ENCODE peak calls at places on chromosome 21, in four cellular contexts. W is endothelial cell of umbilical vein, T is GM13977, D is AG10803. L is an unnamed sample.
A peak's percentile ranks its signal among the peaks of the same experiment; 100 is the strongest.

GRCh38 chr21:46183910-46184624 is at the start of gene SPATC1L:
- DNase-seq in W (peak; percentile 86), T (peak; percentile 83), D (peak; percentile 66), L (peak; percentile 83)

GRCh38 chr21:34553199-34553952 is 41.4 kb upstream of the KCNE1 start:
- DNase-seq in W (peak; percentile 96), T (no peak), D (peak; percentile 80), L (no peak)

GRCh38 chr21:38355992-38356781 is 99.4 kb downstream of the KCNJ15 start:
- DNase-seq in W (peak; percentile 70), T (peak; percentile 84), D (peak; percentile 66), L (peak; percentile 86)

GRCh38 chr21:45590726-45591618 is 48.7 kb upstream of the SLC19A1 start:
- DNase-seq in W (no peak), T (peak; percentile 76), D (no peak), L (peak; percentile 75)

GRCh38 chr21:29114765-29115164 is 15.7 kb upstream of the MAP3K7CL start:
- DNase-seq in W (no peak), T (no peak), D (peak; percentile 60), L (no peak)

GRCh38 chr21:44842721-44843445 is 25.0 kb upstream of the SUMO3 start:
- DNase-seq in W (no peak), T (no peak), D (no peak), L (no peak)

GRCh38 chr21:45620201-45620600 is 23.3 kb upstream of the PCBP3 start:
- DNase-seq in W (no peak), T (no peak), D (no peak), L (no peak)

GRCh38 chr21:34592120-34592561 is 22.8 kb downstream of the RCAN1 start:
- DNase-seq in W (no peak), T (no peak), D (no peak), L (no peak)

GRCh38 chr21:34807881-34808568 is 139.2 kb downstream of the CLIC6 start:
- DNase-seq in W (peak; percentile 78), T (no peak), D (peak; percentile 95), L (peak; percentile 41)

GRCh38 chr21:36691539-36692124 is 7.3 kb upstream of the SIM2 start:
- DNase-seq in W (no peak), T (no peak), D (no peak), L (no peak)

GRCh38 chr21:38343691-38344090 is 86.9 kb downstream of the KCNJ15 start:
- DNase-seq in W (peak; percentile 89), T (no peak), D (no peak), L (no peak)

GRCh38 chr21:17726047-17726446 is 93.1 kb downstream of the C21orf91 start:
- DNase-seq in W (no peak), T (no peak), D (peak; percentile 5), L (no peak)

GRCh38 chr21:34630536-34631143 is 15.7 kb upstream of the RCAN1 start:
- DNase-seq in W (peak; percentile 62), T (peak; percentile 56), D (peak; percentile 53), L (peak; percentile 69)

GRCh38 chr21:38379171-38379570 is 119.1 kb downstream of the ERG start:
- DNase-seq in W (peak; percentile 39), T (no peak), D (no peak), L (no peak)

GRCh38 chr21:25639922-25640670 is 1.0 kb downstream of the JAM2 start:
- DNase-seq in W (peak; percentile 21), T (peak; percentile 50), D (no peak), L (peak; percentile 58)

GRCh38 chr21:35716886-35717285 is 343.4 kb downstream of the SETD4 start:
- DNase-seq in W (no peak), T (no peak), D (no peak), L (no peak)

GRCh38 chr21:34846601-34847112 is 177.9 kb downstream of the CLIC6 start:
- DNase-seq in W (no peak), T (no peak), D (no peak), L (no peak)

GRCh38 chr21:45292399-45293213 is 4.9 kb upstream of the POFUT2 start:
- DNase-seq in W (peak; percentile 83), T (peak; percentile 88), D (peak; percentile 81), L (peak; percentile 90)

GRCh38 chr21:44752701-44753235 is 41.4 kb upstream of the TSPEAR start:
- DNase-seq in W (peak; percentile 27), T (no peak), D (no peak), L (no peak)

GRCh38 chr21:36320421-36321324 is 676 bp downstream of the MORC3 start:
- DNase-seq in W (peak; percentile 84), T (peak; percentile 80), D (peak; percentile 66), L (peak; percentile 78)

GRCh38 chr21:25179116-25179515 is 428.2 kb downstream of the MRPL39 start:
- DNase-seq in W (no peak), T (no peak), D (peak; percentile 83), L (no peak)

GRCh38 chr21:45478115-45478801 is 64.0 kb downstream of the SLC19A1 start:
- DNase-seq in W (peak; percentile 65), T (peak; percentile 89), D (peak; percentile 56), L (peak; percentile 89)

GRCh38 chr21:28856588-28857250 is 136.0 kb downstream of the LTN1 start:
- DNase-seq in W (no peak), T (no peak), D (peak; percentile 5), L (no peak)

GRCh38 chr21:16071082-16071481 is 341.3 kb downstream of the USP25 start:
- DNase-seq in W (no peak), T (no peak), D (peak; percentile 50), L (no peak)

DNA sequence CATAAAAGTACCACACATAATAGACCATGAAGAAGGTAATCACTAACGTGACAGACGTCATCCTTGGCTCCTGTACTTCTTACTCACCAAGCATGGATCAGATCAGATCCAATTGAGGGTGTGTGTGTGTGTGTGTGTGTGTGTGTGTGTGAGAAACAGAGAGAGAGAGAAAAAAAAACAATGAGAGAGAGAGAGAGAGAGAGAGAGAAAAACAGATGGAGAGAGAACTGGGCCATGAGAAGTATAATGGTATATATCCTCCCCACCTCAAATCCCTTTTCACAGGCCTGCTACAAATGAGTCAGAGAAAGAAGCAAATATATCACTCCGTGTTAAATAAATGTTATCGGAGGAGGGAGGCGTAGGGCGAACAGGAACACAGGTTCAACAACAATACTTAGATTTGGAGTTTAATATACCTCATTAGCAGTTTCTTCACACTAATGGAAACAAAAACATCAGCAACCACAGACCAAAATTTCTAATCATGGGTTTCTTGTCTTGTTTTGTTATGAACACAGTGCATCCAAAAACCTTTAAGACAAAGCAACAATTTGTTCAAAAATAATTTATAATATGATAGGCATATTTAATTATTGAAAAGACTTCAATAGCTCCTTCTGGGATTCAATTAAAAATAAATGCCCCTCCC is 45.3 kb downstream of the TIAM1 start:
- DNase-seq in W (no peak), T (no peak), D (no peak), L (no peak)
- TF ChIP-seq CTCF in W (no peak), T (no peak), D (no peak), L (no peak)

GRCh38 chr21:41043008-41043407 is 125.0 kb upstream of the BACE2 start:
- DNase-seq in W (no peak), T (no peak), D (no peak), L (no peak)

GRCh38 chr21:41048141-41048540 is 119.8 kb upstream of the BACE2 start:
- DNase-seq in W (no peak), T (no peak), D (no peak), L (no peak)

GRCh38 chr21:41048636-41049035 is 119.3 kb upstream of the BACE2 start:
- DNase-seq in W (no peak), T (no peak), D (no peak), L (no peak)

GRCh38 chr21:41045534-41046268 is 122.3 kb upstream of the BACE2 start:
- DNase-seq in W (no peak), T (no peak), D (no peak), L (no peak)
- TF ChIP-seq CTCF in W (no peak), T (no peak), D (no peak), L (no peak)

GRCh38 chr21:33377221-33377620 is 26.0 kb upstream of the IFNGR2 start:
- DNase-seq in W (no peak), T (no peak), D (no peak), L (no peak)

GRCh38 chr21:33372582-33372981 is 30.6 kb upstream of the IFNGR2 start:
- DNase-seq in W (no peak), T (no peak), D (no peak), L (no peak)

GRCh38 chr21:33373451-33373850 is 29.8 kb upstream of the IFNGR2 start:
- DNase-seq in W (no peak), T (no peak), D (peak; percentile 40), L (no peak)

GRCh38 chr21:33374080-33374873 is 28.9 kb upstream of the IFNGR2 start:
- DNase-seq in W (peak; percentile 84), T (peak; percentile 45), D (peak; percentile 64), L (no peak)

DNA sequence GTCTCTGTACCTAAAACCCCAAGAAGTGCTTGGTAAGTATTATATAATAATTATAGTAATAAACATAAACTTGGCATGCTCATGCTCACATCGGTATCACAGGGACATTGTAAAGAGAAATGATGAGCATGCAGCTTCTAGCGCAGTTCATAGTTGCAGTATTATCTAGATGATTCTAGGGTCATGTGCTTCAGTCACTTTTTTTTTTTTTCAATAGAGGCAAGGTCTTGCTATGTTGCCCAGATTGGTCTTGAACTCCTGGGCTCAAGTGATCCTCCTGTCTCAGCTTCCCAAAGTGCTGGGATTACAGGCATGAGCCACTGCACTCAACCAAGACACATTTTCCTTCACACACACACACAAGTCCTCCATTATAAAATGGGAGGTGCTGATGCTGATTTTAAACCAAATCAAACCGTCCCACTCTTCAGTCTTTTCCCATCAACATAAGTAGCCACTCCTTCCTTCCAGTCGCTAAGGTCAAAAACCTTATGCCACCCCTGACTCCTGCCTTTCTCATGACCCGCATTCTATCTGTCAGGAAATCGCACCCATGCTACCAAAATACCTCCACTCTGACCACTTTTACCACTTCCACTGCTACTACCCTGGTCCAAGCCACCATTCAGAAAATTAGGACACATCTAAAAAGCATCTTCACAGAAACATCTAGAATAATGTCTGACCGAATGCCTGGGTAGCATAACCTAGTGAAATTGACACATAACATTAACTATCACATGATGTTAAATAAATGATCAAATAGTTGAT is 28.2 kb upstream of the IFNGR2 start:
- DNase-seq in W (no peak), T (no peak), D (no peak), L (no peak)
- TF ChIP-seq CTCF in W (no peak), T (no peak), D (no peak), L (no peak)

DNA sequence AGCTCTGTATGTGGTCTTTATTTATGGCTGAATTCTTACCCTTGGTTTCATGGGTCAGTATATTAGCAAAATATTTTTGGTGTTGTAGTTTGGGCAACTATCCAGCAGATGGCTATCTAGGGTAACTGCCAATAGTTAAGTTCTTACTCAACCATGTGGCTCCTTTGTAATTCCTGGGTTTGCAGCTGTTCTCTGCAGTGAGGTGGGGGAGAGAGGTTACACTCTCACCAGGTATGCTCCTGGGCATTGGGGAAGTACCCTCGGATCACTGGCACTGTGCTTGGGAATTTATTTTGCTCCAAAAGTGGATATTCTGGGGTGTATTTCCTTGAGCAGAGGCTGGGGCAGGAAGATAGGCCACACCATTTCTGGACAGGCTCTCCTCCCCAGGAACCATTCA is 436.7 kb upstream of the TMPRSS15 start:
- DNase-seq in W (peak; percentile 6), T (no peak), D (no peak), L (no peak)
- TF ChIP-seq CTCF in W (peak; percentile 8), T (peak; percentile 14), D (no peak), L (no peak)

GRCh38 chr21:41024341-41025056 is 143.5 kb upstream of the BACE2 start:
- DNase-seq in W (no peak), T (no peak), D (no peak), L (no peak)
- TF ChIP-seq CTCF in W (no peak), T (no peak), D (no peak), L (no peak)